ENCODE peak calls at places on chromosome 22, in five cellular contexts. S is T-helper 1 cell; O is stimulated activated CD4-positive, alpha-beta T cell treated with anti-CD3 and anti-CD28 coated beads, Interleukin-12 subunit alpha, Interleukin-12 subunit beta, amount 100 ng/mL, for 24 hours; I is naive thymus-derived CD4-positive, alpha-beta T cell; G is non-pigmented ciliary epithelial cell. K is an unnamed sample.

GRCh38 chr22:38173156-38173906 is 8.3 kb downstream of the PLA2G6 start:
- DNase-seq in O (no peak), S (no peak), G (no peak), I (no peak), K (no peak)

GRCh38 chr22:37330200-37331033 is 48.1 kb downstream of the CYTH4 start:
- DNase-seq in O (peak), S (no peak), I (no peak), G (peak), K (peak)

GRCh38 chr22:29306175-29306829 is at the start of gene GAS2L1:
- DNase-seq in G (no peak), I (no peak), O (peak), S (peak), K (peak)

GRCh38 chr22:50191041-50191740 is 5.5 kb downstream of the TRABD start:
- DNase-seq in I (peak), O (peak), S (peak), G (no peak), K (no peak)

GRCh38 chr22:42961815-42962214 is 53.1 kb downstream of the PACSIN2 start:
- DNase-seq in O (no peak), G (no peak), S (no peak), I (no peak), K (no peak)

GRCh38 chr22:35446365-35446764 is 46.4 kb downstream of the MCM5 start:
- DNase-seq in G (peak), S (no peak), I (no peak), O (no peak), K (peak)

GRCh38 chr22:26322179-26322905 is 106.7 kb upstream of the ASPHD2 start:
- DNase-seq in G (peak), I (no peak), O (no peak), S (no peak), K (peak)

GRCh38 chr22:44362249-44363040 is 49.7 kb upstream of the SHISAL1 start:
- DNase-seq in O (no peak), G (no peak), S (no peak), I (no peak), K (no peak)

GRCh38 chr22:46297151-46297819 is 615 bp downstream of the GTSE1 start:
- DNase-seq in I (no peak), S (no peak), G (no peak), O (peak), K (no peak)

GRCh38 chr22:21754523-21755128 is 19.0 kb upstream of the YPEL1 start:
- DNase-seq in S (no peak), G (no peak), I (no peak), O (no peak), K (no peak)

K was measured in HFF-Myc.